ENCODE peak calls at places on chromosomes 12 and 14, in ten cellular contexts. W is iPS-NIHi11, Y is nephron progenitor cell, H is HCEC 1CT, S is MM.1S, Z is bronchial epithelial cell, E is esophagus squamous epithelium, L is heart left ventricle, K is T-helper 9 cell, Q is thoracic aorta. T is an unnamed sample.

GRCh38 chr12:3110579-3110978 is 33.4 kb downstream of the TSPAN9 start:
- DNase-seq in Y (no peak), H (no peak), W (no peak), E (no peak), Z (no peak), Q (no peak), K (no peak), L (no peak), S (no peak), T (no peak)

GRCh38 chr14:93957751-93958566 is 18.4 kb downstream of the ASB2 start:
- DNase-seq in H (no peak), L (no peak), Z (no peak), E (no peak), W (no peak), Q (no peak), S (no peak), K (no peak), Y (no peak), T (no peak)

GRCh38 chr12:70576341-70577282 is 60.6 kb downstream of the PTPRB start:
- DNase-seq in E (no peak), Y (peak), K (no peak), Q (no peak), S (peak), H (peak), Z (peak), L (no peak), W (peak), T (peak)

GRCh38 chr14:43755707-43756106 is 751.4 kb downstream of the FSCB start:
- DNase-seq in K (no peak), E (no peak), Y (no peak), S (no peak), W (no peak), H (no peak), L (no peak), Z (no peak), Q (no peak), T (no peak)

GRCh38 chr12:12734561-12735071 is 17.4 kb downstream of the CDKN1B start:
- DNase-seq in Y (no peak), L (no peak), Z (no peak), K (no peak), Q (no peak), E (no peak), S (no peak), H (peak), W (no peak), T (no peak)

GRCh38 chr12:89245090-89245489 is 107.2 kb downstream of the DUSP6 start:
- DNase-seq in Z (peak), L (no peak), Y (no peak), E (no peak), Q (no peak), H (peak), S (peak), K (peak), W (peak), T (no peak)

GRCh38 chr12:58877243-58877743 is 43.0 kb downstream of the LRIG3 start:
- DNase-seq in K (no peak), Q (no peak), H (peak), E (no peak), L (no peak), Z (peak), S (no peak), W (no peak), Y (no peak), T (peak)

GRCh38 chr14:61524211-61524806 is 171.0 kb upstream of the HIF1A start:
- DNase-seq in L (no peak), K (no peak), Z (peak), Q (no peak), S (no peak), H (peak), W (no peak), Y (no peak), E (no peak), T (no peak)

GRCh38 chr14:75650253-75651058 is 10.2 kb downstream of the ERG28 start:
- DNase-seq in H (no peak), W (no peak), Q (no peak), K (no peak), Z (no peak), E (no peak), Y (no peak), S (no peak), L (no peak), T (no peak)

GRCh38 chr14:36843410-36843809 is 181.8 kb downstream of the PAX9 start:
- DNase-seq in E (no peak), K (no peak), S (no peak), L (no peak), Y (no peak), Q (no peak), Z (no peak), W (no peak), H (no peak), T (no peak)

GRCh38 chr12:26704684-26705475 is 128.1 kb downstream of the ITPR2 start:
- DNase-seq in H (peak), Z (no peak), W (no peak), E (no peak), S (no peak), L (no peak), K (no peak), Q (no peak), Y (no peak), T (no peak)

GRCh38 chr14:35213869-35214387 is 78.3 kb upstream of the PSMA6 start:
- DNase-seq in W (no peak), E (no peak), Z (peak), K (no peak), L (no peak), S (no peak), Q (no peak), H (peak), Y (no peak), T (no peak)

GRCh38 chr14:75450381-75451276 is 22.8 kb downstream of the JDP2 start:
- DNase-seq in H (no peak), Y (no peak), E (no peak), L (peak), K (no peak), W (peak), Q (no peak), S (no peak), Z (peak), T (no peak)

GRCh38 chr12:120972870-120973543 is 5.3 kb upstream of the HNF1A start:
- DNase-seq in S (no peak), Q (no peak), E (no peak), Y (no peak), W (peak), K (no peak), Z (no peak), H (no peak), L (no peak), T (no peak)

GRCh38 chr12:47899466-47899865 is 5.3 kb downstream of the VDR start:
- DNase-seq in W (no peak), H (no peak), S (no peak), K (no peak), E (no peak), Q (no peak), Y (no peak), Z (no peak), L (no peak), T (no peak)

GRCh38 chr12:121232977-121233627 is 23.2 kb downstream of the P2RX4 start:
- DNase-seq in W (no peak), E (no peak), L (no peak), K (no peak), Q (no peak), H (no peak), Z (no peak), Y (no peak), S (no peak), T (no peak)

GRCh38 chr12:115916910-115917668 is 360.4 kb downstream of the MED13L start:
- DNase-seq in S (peak), L (peak), W (peak), Q (no peak), Z (peak), H (no peak), E (no peak), K (peak), Y (peak), T (no peak)

GRCh38 chr12:615620-616019 is 47.6 kb downstream of the NINJ2 start:
- DNase-seq in Y (no peak), L (no peak), S (no peak), Q (no peak), W (no peak), Z (no peak), K (no peak), E (no peak), H (no peak), T (no peak)

GRCh38 chr14:104436047-104436531 is 143.5 kb upstream of the C14orf180 start:
- DNase-seq in S (no peak), E (no peak), Q (no peak), Y (no peak), K (no peak), Z (no peak), H (no peak), L (peak), W (peak), T (no peak)

GRCh38 chr12:92696240-92696639 is 6.5 kb upstream of the PLEKHG7 start:
- DNase-seq in Z (no peak), S (no peak), E (no peak), K (no peak), L (no peak), Y (no peak), Q (no peak), H (peak), W (no peak), T (peak)

GRCh38 chr14:33959692-33960151 is 8.8 kb upstream of the EGLN3 start:
- DNase-seq in Q (no peak), Y (no peak), K (no peak), Z (no peak), E (no peak), H (no peak), L (no peak), W (peak), S (no peak), T (no peak)

GRCh38 chr12:105748806-105749600 is 389.8 kb downstream of the NUAK1 start:
- DNase-seq in S (no peak), H (no peak), Z (peak), E (no peak), Q (peak), K (no peak), Y (no peak), W (no peak), L (no peak), T (peak)

GRCh38 chr14:76918176-76918750 is 92.1 kb downstream of the LRRC74A start:
- DNase-seq in E (no peak), L (peak), H (peak), Y (no peak), K (no peak), Q (peak), W (no peak), Z (no peak), S (no peak), T (no peak)

GRCh38 chr14:57302883-57303282 is 34.1 kb downstream of the AP5M1 start:
- DNase-seq in E (no peak), Z (peak), H (no peak), Q (no peak), S (no peak), L (no peak), Y (no peak), K (no peak), W (no peak), T (no peak)

GRCh38 chr14:90553921-90554336 is 157.1 kb downstream of the CALM1 start:
- DNase-seq in E (no peak), K (no peak), W (no peak), L (no peak), H (no peak), Z (no peak), S (no peak), Q (no peak), Y (no peak), T (no peak)

GRCh38 chr14:29262979-29263378 is 496.4 kb downstream of the FOXG1 start:
- DNase-seq in Z (peak), E (no peak), W (no peak), L (no peak), H (peak), S (no peak), Q (no peak), K (no peak), Y (no peak), T (no peak)

GRCh38 chr14:54902143-54902520 is 494 bp downstream of the GCH1 start:
- DNase-seq in K (peak), Z (peak), E (peak), W (peak), Q (peak), S (peak), Y (peak), H (peak), L (peak), T (no peak)

GRCh38 chr14:56115471-56115870 is 2.7 kb upstream of the PELI2 start:
- DNase-seq in H (no peak), Z (no peak), K (no peak), L (no peak), E (no peak), Q (no peak), S (no peak), W (no peak), Y (no peak), T (no peak)

GRCh38 chr14:35506927-35507326 is 27.0 kb upstream of the INSM2 start:
- DNase-seq in H (peak), S (no peak), Y (no peak), Q (no peak), L (no peak), K (no peak), E (no peak), Z (peak), W (no peak), T (no peak)

GRCh38 chr14:104923596-104924420 is 871 bp upstream of the PLD4 start:
- DNase-seq in W (no peak), K (no peak), S (no peak), H (no peak), Z (no peak), E (no peak), L (no peak), Q (no peak), Y (no peak), T (no peak)

GRCh38 chr12:132558861-132559623 is 51.3 kb downstream of the LRCOL1 start:
- DNase-seq in Z (no peak), E (no peak), Y (peak), Q (no peak), S (peak), H (no peak), L (no peak), W (no peak), K (no peak), T (no peak)

GRCh38 chr14:90660865-90661570 is 155.2 kb downstream of the TTC7B start:
- DNase-seq in K (no peak), Y (no peak), S (no peak), Q (no peak), Z (no peak), E (no peak), L (peak), W (peak), H (no peak), T (no peak)

T was measured in HFF-Myc.